ENCODE peak calls at places on chromosomes 2 and 18, in six cellular contexts. K is GM12878, W is K562, G is A549, E is HepG2, F is endothelial cell of umbilical vein. A is an unnamed sample.

GRCh38 chr2:201135396-201135795 is 19.4 kb downstream of the CFLAR start:
- DNase-seq in K (no peak), W (no peak), G (no peak), E (no peak), F (no peak), A (no peak)

GRCh38 chr2:212721026-212721451 is 182.4 kb upstream of the ERBB4 start:
- DNase-seq in K (no peak), W (no peak), G (no peak), E (no peak), F (no peak), A (no peak)

GRCh38 chr18:67608909-67609308 is 92.4 kb upstream of the DSEL start:
- DNase-seq in K (no peak), W (no peak), G (no peak), E (no peak), F (peak; percentile 3), A (no peak)

GRCh38 chr2:634041-634440 is 43.2 kb downstream of the TMEM18 start:
- DNase-seq in K (no peak), W (no peak), G (no peak), E (no peak), F (no peak), A (no peak)

GRCh38 chr2:106825161-106825560 is 60.8 kb downstream of the ST6GAL2 start:
- DNase-seq in K (no peak), W (no peak), G (no peak), E (no peak), F (no peak), A (no peak)

GRCh38 chr2:150981826-150982225 is 279.8 kb downstream of the RBM43 start:
- DNase-seq in K (no peak), W (no peak), G (no peak), E (no peak), F (no peak), A (no peak)

GRCh38 chr2:217947341-217948316 is 55.2 kb downstream of the TNS1 start:
- DNase-seq in K (no peak), W (no peak), G (no peak), E (no peak), F (no peak), A (no peak)

GRCh38 chr2:30628341-30628740 is 178.9 kb downstream of the CAPN13 start:
- DNase-seq in K (no peak), W (no peak), G (no peak), E (no peak), F (no peak), A (no peak)

GRCh38 chr18:74194691-74195090 is 46.4 kb downstream of the TIMM21 start:
- DNase-seq in K (no peak), W (no peak), G (no peak), E (no peak), F (no peak), A (no peak)

GRCh38 chr2:18752667-18753422 is 163.5 kb upstream of the NT5C1B start:
- DNase-seq in K (no peak), W (no peak), G (no peak), E (no peak), F (no peak), A (peak; percentile 17)

GRCh38 chr2:10241641-10242430 is 60.9 kb upstream of the HPCAL1 start:
- DNase-seq in K (no peak), W (no peak), G (no peak), E (no peak), F (no peak), A (no peak)

GRCh38 chr2:235224410-235224809 is 269.4 kb upstream of the AGAP1 start:
- DNase-seq in K (no peak), W (no peak), G (no peak), E (no peak), F (no peak), A (no peak)

GRCh38 chr2:3712424-3712823 is 9.0 kb downstream of the DCDC2C start:
- DNase-seq in K (no peak), W (no peak), G (no peak), E (no peak), F (no peak), A (no peak)

GRCh38 chr2:118320640-118321039 is 232.4 kb downstream of the INSIG2 start:
- DNase-seq in K (no peak), W (no peak), G (no peak), E (no peak), F (no peak), A (no peak)

GRCh38 chr2:68250652-68251186 is 1.6 kb downstream of the PPP3R1 start:
- DNase-seq in K (no peak), W (no peak), G (no peak), E (no peak), F (no peak), A (no peak)

GRCh38 chr2:110149330-110150220 is 34.0 kb upstream of the MALL start:
- DNase-seq in K (no peak), W (no peak), G (peak; percentile 27), E (no peak), F (peak; percentile 95), A (no peak)

GRCh38 chr2:216918088-216918680 is 58.3 kb upstream of the TNP1 start:
- DNase-seq in K (no peak), W (no peak), G (peak; percentile 11), E (no peak), F (peak; percentile 27), A (no peak)

GRCh38 chr2:176002684-176003225 is 688 bp upstream of the LNPK start:
- DNase-seq in K (no peak), W (peak; percentile 51), G (peak; percentile 13), E (peak; percentile 21), F (no peak), A (no peak)

GRCh38 chr2:138787053-138787666 is 7.0 kb upstream of the NXPH2 start:
- DNase-seq in K (no peak), W (no peak), G (no peak), E (peak; percentile 44), F (peak; percentile 52), A (peak; percentile 34)

GRCh38 chr2:187842978-187843847 is 289.0 kb upstream of the TFPI start:
- DNase-seq in K (no peak), W (peak; percentile 17), G (peak; percentile 15), E (peak; percentile 64), F (peak; percentile 75), A (peak; percentile 69)

GRCh38 chr2:120940726-120941256 is 205.1 kb downstream of the GLI2 start:
- DNase-seq in K (no peak), W (no peak), G (no peak), E (no peak), F (no peak), A (no peak)

GRCh38 chr2:73907840-73908452 is 15.1 kb downstream of the ACTG2 start:
- DNase-seq in K (peak; percentile 26), W (no peak), G (no peak), E (peak; percentile 37), F (no peak), A (peak; percentile 75)

GRCh38 chr18:77131100-77131651 is 1.4 kb downstream of the MBP start:
- DNase-seq in K (no peak), W (no peak), G (no peak), E (no peak), F (no peak), A (peak; percentile 86)
- TF ChIP-seq MYC in K (no peak), W (no peak), G (no peak), E (no peak), F (no peak), A (no peak)

GRCh38 chr2:121949271-121949670 is 193.8 kb downstream of the TSN start:
- DNase-seq in K (no peak), W (no peak), G (no peak), E (no peak), F (no peak), A (no peak)
- TF ChIP-seq MYC in K (no peak), W (no peak), G (no peak), E (no peak), F (no peak), A (no peak)

GRCh38 chr2:204869142-204869823 is 324.0 kb downstream of the PARD3B start:
- DNase-seq in K (no peak), W (no peak), G (no peak), E (no peak), F (peak; percentile 53), A (no peak)
- TF ChIP-seq MYC in K (no peak), W (no peak), G (no peak), E (no peak), F (no peak), A (no peak)

GRCh38 chr18:10850828-10851227 is 298.5 kb downstream of the PIEZO2 start:
- DNase-seq in K (no peak), W (no peak), G (no peak), E (no peak), F (no peak), A (no peak)

GRCh38 chr18:10856146-10856545 is 293.2 kb downstream of the PIEZO2 start:
- DNase-seq in K (no peak), W (no peak), G (no peak), E (no peak), F (no peak), A (no peak)

GRCh38 chr18:10850216-10850615 is 299.2 kb downstream of the PIEZO2 start:
- DNase-seq in K (no peak), W (no peak), G (no peak), E (no peak), F (no peak), A (no peak)

GRCh38 chr18:10852610-10853303 is 296.6 kb downstream of the PIEZO2 start:
- DNase-seq in K (no peak), W (no peak), G (no peak), E (no peak), F (no peak), A (no peak)

DNA sequence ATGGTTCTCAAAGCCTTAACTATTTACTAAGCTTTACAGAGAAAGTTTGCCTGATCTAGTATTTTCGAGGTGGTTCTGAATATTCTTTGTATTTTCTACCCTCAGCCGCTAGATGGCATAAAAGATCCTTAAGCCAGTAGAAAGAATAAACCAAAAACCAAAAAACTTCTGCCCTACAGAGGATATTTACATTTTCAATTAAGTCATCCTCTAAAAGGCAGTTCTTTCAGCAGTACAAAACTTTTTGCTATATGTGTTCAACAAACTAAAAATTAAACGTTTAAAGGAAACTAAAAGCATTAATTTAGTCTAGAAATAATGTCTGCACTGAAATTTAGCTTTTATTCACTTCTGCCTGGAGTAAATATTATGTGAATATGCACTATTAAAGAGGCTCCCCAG is 297.5 kb downstream of the PIEZO2 start:
- DNase-seq in K (peak; percentile 61), W (peak; percentile 48), G (peak; percentile 16), E (peak; percentile 57), F (peak; percentile 70), A (peak; percentile 50)
- TF ChIP-seq MYC in K (no peak), W (no peak), G (no peak), E (no peak), F (no peak), A (no peak)